ENCODE peak calls at places on chromosome 13, in five cellular contexts. G, X, L, C and F are unnamed samples.
A peak's percentile ranks its signal among the peaks of the same experiment; 100 is the strongest.

GRCh38 chr13:28001837-28002473 is 13.5 kb upstream of the URAD start:
- DNase-seq in X (no peak), C (no peak), G (peak; percentile 57), L (no peak), F (peak; percentile 59)

GRCh38 chr13:27770809-27771208 is 21.5 kb upstream of the GSX1 start:
- DNase-seq in L (peak; percentile 53), X (no peak), G (peak; percentile 43), C (peak; percentile 32), F (peak; percentile 33)

GRCh38 chr13:45831851-45832250 is 19.7 kb downstream of the SIAH3 start:
- DNase-seq in X (no peak), L (no peak), G (no peak), C (no peak), F (no peak)

GRCh38 chr13:50156140-50156539 is 140.9 kb downstream of the KCNRG start:
- DNase-seq in C (peak; percentile 82), L (no peak), X (no peak), G (no peak), F (no peak)

GRCh38 chr13:87666826-87667225 is 4.3 kb upstream of the SLITRK5 start:
- DNase-seq in X (no peak), C (no peak), L (no peak), G (no peak), F (no peak)

GRCh38 chr13:106561551-106562170 is 6.3 kb downstream of the ARGLU1 start:
- DNase-seq in G (no peak), C (no peak), L (no peak), X (no peak), F (no peak)

GRCh38 chr13:33571618-33572017 is 246.3 kb upstream of the RFC3 start:
- DNase-seq in L (no peak), G (no peak), X (no peak), C (no peak), F (no peak)

GRCh38 chr13:48532146-48532472 is 771 bp downstream of the RCBTB2 start:
- DNase-seq in G (no peak), L (no peak), C (peak; percentile 80), X (peak; percentile 43), F (no peak)

GRCh38 chr13:42885325-42885724 is 103.9 kb downstream of the FAM216B start:
- DNase-seq in L (no peak), C (no peak), G (no peak), X (no peak), F (no peak)